ENCODE peak calls at places on chromosomes 16 and 17, in six cellular contexts. R is CD4-positive, CD25-positive, alpha-beta regulatory T cell; Z is left lung; U is psoas muscle; E is heart right ventricle; G is fibroblast of lung. D is an unnamed sample.

GRCh38 chr17:7004398-7005253 is 7.8 kb upstream of the RNASEK start:
- DNase-seq in R (peak; percentile 83), Z (no peak), U (no peak), E (no peak), G (no peak), D (no peak)

GRCh38 chr17:72262748-72263147 is 141.9 kb downstream of the SOX9 start:
- DNase-seq in R (no peak), Z (no peak), U (no peak), E (no peak), G (no peak), D (no peak)

GRCh38 chr17:42842286-42842685 is 2.1 kb upstream of the AOC2 start:
- DNase-seq in R (no peak), Z (no peak), U (no peak), E (no peak), G (no peak), D (no peak)

GRCh38 chr17:81471804-81472456 is 40.7 kb downstream of the ACTG1 start:
- DNase-seq in R (no peak), Z (no peak), U (peak; percentile 60), E (no peak), G (peak; percentile 19), D (no peak)

GRCh38 chr16:47058295-47059086 is 85.0 kb upstream of the DNAJA2 start:
- DNase-seq in R (no peak), Z (no peak), U (no peak), E (no peak), G (no peak), D (no peak)

GRCh38 chr17:15398736-15399331 is 57.4 kb upstream of the TEKT3 start:
- DNase-seq in R (no peak), Z (no peak), U (peak; percentile 70), E (no peak), G (peak; percentile 69), D (no peak)

GRCh38 chr16:88533945-88534641 is 36.1 kb upstream of the ZC3H18 start:
- DNase-seq in R (peak; percentile 79), Z (peak; percentile 95), U (peak; percentile 85), E (peak; percentile 84), G (peak; percentile 48), D (peak; percentile 69)

GRCh38 chr17:352421-353212 is at the start of gene RPH3AL:
- DNase-seq in R (no peak), Z (no peak), U (peak; percentile 64), E (peak; percentile 55), G (peak; percentile 40), D (no peak)

GRCh38 chr17:37220609-37220953 is 155.2 kb upstream of the C17orf78 start:
- DNase-seq in R (peak; percentile 54), Z (no peak), U (no peak), E (no peak), G (no peak), D (peak; percentile 8)

GRCh38 chr16:24580665-24581064 is 41.3 kb downstream of the RBBP6 start:
- DNase-seq in R (no peak), Z (no peak), U (no peak), E (no peak), G (peak; percentile 28), D (no peak)

GRCh38 chr16:88651276-88651988 is 579 bp upstream of the CYBA start:
- DNase-seq in R (peak; percentile 93), Z (peak; percentile 88), U (peak; percentile 57), E (peak; percentile 54), G (no peak), D (peak; percentile 62)

GRCh38 chr17:57017625-57018024 is 39.7 kb downstream of the SCPEP1 start:
- DNase-seq in R (no peak), Z (no peak), U (no peak), E (no peak), G (no peak), D (no peak)

GRCh38 chr16:49589721-49590120 is 216.1 kb downstream of the C16orf78 start:
- DNase-seq in R (no peak), Z (no peak), U (no peak), E (no peak), G (no peak), D (no peak)

GRCh38 chr16:25544294-25544693 is 147.5 kb upstream of the HS3ST4 start:
- DNase-seq in R (no peak), Z (no peak), U (no peak), E (no peak), G (no peak), D (no peak)

GRCh38 chr17:81097943-81098308 is 63.0 kb downstream of the BAIAP2 start:
- DNase-seq in R (no peak), Z (no peak), U (peak; percentile 46), E (no peak), G (peak; percentile 66), D (no peak)

GRCh38 chr17:42674755-42675347 is 1.9 kb downstream of the PLEKHH3 start:
- DNase-seq in R (no peak), Z (no peak), U (peak; percentile 61), E (no peak), G (no peak), D (no peak)

GRCh38 chr16:51762081-51762995 is 611.3 kb upstream of the SALL1 start:
- DNase-seq in R (peak; percentile 42), Z (peak; percentile 91), U (peak; percentile 54), E (peak; percentile 73), G (peak; percentile 69), D (no peak)

GRCh38 chr17:63474914-63475460 is 1.9 kb upstream of the ACE start:
- DNase-seq in R (no peak), Z (peak; percentile 15), U (no peak), E (no peak), G (no peak), D (no peak)

GRCh38 chr16:25064967-25065366 is 46.6 kb upstream of the LCMT1 start:
- DNase-seq in R (no peak), Z (no peak), U (no peak), E (no peak), G (peak; percentile 17), D (no peak)

GRCh38 chr17:10772425-10773380 is 31.2 kb downstream of the TMEM238L start:
- DNase-seq in R (peak; percentile 47), Z (no peak), U (no peak), E (no peak), G (no peak), D (no peak)

GRCh38 chr16:64416232-64417010 is 705.4 kb downstream of the CDH11 start:
- DNase-seq in R (peak; percentile 0), Z (no peak), U (no peak), E (no peak), G (peak; percentile 90), D (no peak)

GRCh38 chr16:71707199-71707598 is 17.3 kb downstream of the PHLPP2 start:
- DNase-seq in R (no peak), Z (no peak), U (no peak), E (no peak), G (no peak), D (no peak)

DNA sequence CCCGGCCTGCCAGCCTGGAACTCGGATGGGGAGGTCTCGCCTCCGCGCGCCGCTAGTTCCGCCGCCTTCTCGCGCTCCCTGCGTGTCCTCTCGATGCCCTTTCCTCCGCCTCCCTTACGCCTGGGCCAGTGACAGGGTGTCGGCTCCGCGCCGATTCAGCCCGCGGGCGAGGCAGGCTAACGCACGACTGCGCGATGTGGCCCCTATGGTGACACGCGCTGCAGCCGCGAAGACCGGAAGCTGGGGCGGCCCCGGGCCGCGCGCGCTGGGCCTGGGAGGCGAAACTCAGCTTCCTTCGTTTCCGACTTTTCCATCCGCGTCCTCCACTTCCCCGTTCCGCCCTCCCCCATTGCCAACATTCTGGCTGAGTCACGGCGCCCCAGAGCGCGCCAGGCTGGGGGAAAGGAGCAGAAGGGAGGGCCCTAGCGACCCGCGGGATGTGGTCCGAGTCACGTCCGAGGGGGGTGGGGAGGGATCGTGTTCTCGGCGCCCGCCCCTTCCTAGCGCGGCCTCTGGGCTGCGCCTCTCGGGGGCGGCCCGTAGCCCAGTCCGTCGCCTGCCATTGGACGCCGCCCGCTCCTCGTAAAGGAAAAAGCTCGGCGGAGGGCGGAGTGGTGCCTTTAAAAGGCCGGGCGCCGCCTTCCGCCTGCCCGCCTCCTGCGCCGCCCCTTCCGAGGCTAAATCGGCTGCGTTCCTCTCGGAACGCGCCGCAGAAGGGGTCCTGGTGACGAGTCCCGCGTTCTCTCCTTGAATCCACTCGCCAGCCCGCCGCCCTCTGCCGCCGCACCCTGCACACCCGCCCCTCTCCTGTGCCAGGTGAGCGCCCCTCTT is at the start of gene ALDOA:
- DNase-seq in R (peak; percentile 99), Z (peak; percentile 99), U (peak; percentile 99), E (peak; percentile 98), G (peak; percentile 99), D (peak; percentile 89)
- H3K4me1 ChIP-seq in R (peaks cover 53% of the 10 kb centered on the region), Z (peaks cover 61% of the 10 kb centered on the region), U (peaks cover 61% of the 10 kb centered on the region), E (peaks cover 68% of the 10 kb centered on the region), G (peaks cover 37% of the 10 kb centered on the region), D (peaks cover 33% of the 10 kb centered on the region)

GRCh38 chr16:68835970-68836369 is 7.4 kb upstream of the TANGO6 start:
- DNase-seq in R (no peak), Z (no peak), U (no peak), E (no peak), G (no peak), D (no peak)

GRCh38 chr16:68834550-68834949 is 8.8 kb upstream of the TANGO6 start:
- DNase-seq in R (no peak), Z (no peak), U (no peak), E (no peak), G (no peak), D (no peak)

GRCh38 chr16:68833251-68833650 is 10.1 kb upstream of the TANGO6 start:
- DNase-seq in R (no peak), Z (no peak), U (no peak), E (no peak), G (no peak), D (no peak)
- H3K36me3 ChIP-seq in R (no peaks in the 10 kb centered on the region), Z (no peaks in the 10 kb centered on the region), U (no peaks in the 10 kb centered on the region), E (no peaks in the 10 kb centered on the region), G (no peaks in the 10 kb centered on the region), D (no peaks in the 10 kb centered on the region)

GRCh38 chr17:8799001-8799850 is at the start of gene MFSD6L:
- DNase-seq in R (no peak), Z (no peak), U (no peak), E (no peak), G (peak; percentile 16), D (no peak)
- H3K27ac ChIP-seq in R (no peak within 1 kb of the TSS), Z (no peak within 1 kb of the TSS), U (no peak within 1 kb of the TSS), E (no peak within 1 kb of the TSS), G (no peak within 1 kb of the TSS), D (no peak within 1 kb of the TSS)

GRCh38 chr16:10770907-10771306 is 27.3 kb downstream of the NUBP1 start:
- DNase-seq in R (peak; percentile 73), Z (no peak), U (no peak), E (no peak), G (no peak), D (no peak)
- H3K4me1 ChIP-seq in R (no peaks in the 10 kb centered on the region), Z (peaks cover 46% of the 10 kb centered on the region), U (no peaks in the 10 kb centered on the region), E (peaks cover 2% of the 10 kb centered on the region), G (no peaks in the 10 kb centered on the region), D (no peaks in the 10 kb centered on the region)

D was measured in effector memory CD4-positive, alpha-beta T cell.